ENCODE peak calls at places on chromosomes 11 and 22, in four cellular contexts. One of them, this sample, is unnamed.

GRCh38 chr11:61598886-61599868 is 18.3 kb upstream of the SYT7 start:
- DNase-seq in HepG2: no peak
- DNase-seq in K562: no peak
- DNase-seq in H1: peak; percentile 69
- DNase-seq in this sample: no peak

GRCh38 chr11:120339394-120339890 is 3.2 kb downstream of the ARHGEF12 start:
- DNase-seq in HepG2: peak; percentile 40
- DNase-seq in K562: peak; percentile 64
- DNase-seq in H1: no peak
- DNase-seq in this sample: no peak

GRCh38 chr11:81112718-81113117 is 1620.9 kb downstream of the FAM181B start:
- DNase-seq in HepG2: no peak
- DNase-seq in K562: no peak
- DNase-seq in H1: no peak
- DNase-seq in this sample: no peak

GRCh38 chr11:7677801-7678201 is 4.5 kb upstream of the CYB5R2 start:
- DNase-seq in HepG2: no peak
- DNase-seq in K562: no peak
- DNase-seq in H1: no peak
- DNase-seq in this sample: no peak

GRCh38 chr11:8484251-8484650 is 109.8 kb downstream of the STK33 start:
- DNase-seq in HepG2: no peak
- DNase-seq in K562: no peak
- DNase-seq in H1: no peak
- DNase-seq in this sample: no peak

GRCh38 chr11:59259867-59260475 is 47.2 kb upstream of the MPEG1 start:
- DNase-seq in HepG2: no peak
- DNase-seq in K562: no peak
- DNase-seq in H1: no peak
- DNase-seq in this sample: no peak

GRCh38 chr11:17354070-17354924 is 2.7 kb downstream of the NCR3LG1 start:
- DNase-seq in HepG2: peak; percentile 76
- DNase-seq in K562: peak; percentile 62
- DNase-seq in H1: peak; percentile 80
- DNase-seq in this sample: peak; percentile 75

GRCh38 chr11:69666261-69666660 is 8.9 kb downstream of the LTO1 start:
- DNase-seq in HepG2: no peak
- DNase-seq in K562: no peak
- DNase-seq in H1: no peak
- DNase-seq in this sample: no peak

GRCh38 chr11:68213555-68214172 is 568 bp upstream of the KMT5B start:
- DNase-seq in HepG2: peak; percentile 76
- DNase-seq in K562: peak; percentile 85
- DNase-seq in H1: peak; percentile 93
- DNase-seq in this sample: peak; percentile 86

GRCh38 chr11:63813563-63814382 is 517 bp downstream of the SPINDOC start:
- DNase-seq in HepG2: no peak
- DNase-seq in K562: peak; percentile 77
- DNase-seq in H1: peak; percentile 66
- DNase-seq in this sample: no peak

GRCh38 chr11:109819410-109819809 is 273.8 kb upstream of the ZC3H12C start:
- DNase-seq in HepG2: no peak
- DNase-seq in K562: no peak
- DNase-seq in H1: no peak
- DNase-seq in this sample: no peak

GRCh38 chr22:48053973-48054372 is 1291.5 kb downstream of the TBC1D22A start:
- DNase-seq in HepG2: no peak
- DNase-seq in K562: no peak
- DNase-seq in H1: no peak
- DNase-seq in this sample: no peak

GRCh38 chr11:105081412-105082150 is 36.4 kb upstream of the CARD16 start:
- DNase-seq in HepG2: no peak
- DNase-seq in K562: no peak
- DNase-seq in H1: peak; percentile 44
- DNase-seq in this sample: no peak

GRCh38 chr11:1497600-1497999 is 11.0 kb upstream of the MOB2 start:
- DNase-seq in HepG2: no peak
- DNase-seq in K562: no peak
- DNase-seq in H1: no peak
- DNase-seq in this sample: no peak

GRCh38 chr22:26461188-26461810 is 22.3 kb downstream of the HPS4 start:
- DNase-seq in HepG2: peak; percentile 24
- DNase-seq in K562: peak; percentile 51
- DNase-seq in H1: peak; percentile 90
- DNase-seq in this sample: peak; percentile 18

GRCh38 chr22:40044870-40045834 is 50.4 kb downstream of the FAM83F start:
- DNase-seq in HepG2: peak; percentile 20
- DNase-seq in K562: peak; percentile 79
- DNase-seq in H1: peak; percentile 74
- DNase-seq in this sample: no peak

GRCh38 chr11:43868852-43869567 is 11.6 kb upstream of the ALKBH3 start:
- DNase-seq in HepG2: peak; percentile 41
- DNase-seq in K562: peak; percentile 36
- DNase-seq in H1: no peak
- DNase-seq in this sample: no peak

GRCh38 chr11:290621-291231 is 1.8 kb downstream of the PGGHG start:
- DNase-seq in HepG2: no peak
- DNase-seq in K562: no peak
- DNase-seq in H1: no peak
- DNase-seq in this sample: no peak

GRCh38 chr11:76724162-76724768 is 53.7 kb upstream of the LRRC32 start:
- DNase-seq in HepG2: no peak
- DNase-seq in K562: peak; percentile 60
- DNase-seq in H1: peak; percentile 78
- DNase-seq in this sample: no peak

GRCh38 chr22:43262990-43263644 is 76.2 kb upstream of the TTLL12 start:
- DNase-seq in HepG2: peak; percentile 85
- DNase-seq in K562: peak; percentile 45
- DNase-seq in H1: no peak
- DNase-seq in this sample: no peak

GRCh38 chr11:68976095-68976494 is 4.7 kb downstream of the MRGPRD start:
- DNase-seq in HepG2: no peak
- DNase-seq in K562: no peak
- DNase-seq in H1: no peak
- DNase-seq in this sample: no peak

GRCh38 chr22:46336119-46337078 is 885 bp downstream of the TRMU start:
- DNase-seq in HepG2: peak; percentile 20
- DNase-seq in K562: peak; percentile 55
- DNase-seq in H1: no peak
- DNase-seq in this sample: no peak

GRCh38 chr22:50311606-50312351 is 4.3 kb upstream of the PLXNB2 start:
- DNase-seq in HepG2: no peak
- DNase-seq in K562: no peak
- DNase-seq in H1: no peak
- DNase-seq in this sample: no peak

GRCh38 chr11:47111318-47111804 is 65.3 kb downstream of the ARFGAP2 start:
- DNase-seq in HepG2: no peak
- DNase-seq in K562: no peak
- DNase-seq in H1: no peak
- DNase-seq in this sample: no peak

GRCh38 chr11:36774603-36775002 is 176.6 kb upstream of the RAG2 start:
- DNase-seq in HepG2: no peak
- DNase-seq in K562: no peak
- DNase-seq in H1: no peak
- DNase-seq in this sample: no peak

GRCh38 chr11:10302744-10303557 is 1.9 kb upstream of the ADM start:
- DNase-seq in HepG2: peak; percentile 70
- DNase-seq in K562: peak; percentile 29
- DNase-seq in H1: peak; percentile 74
- DNase-seq in this sample: no peak

GRCh38 chr11:68880851-68881250 is 22.8 kb downstream of the MRPL21 start:
- DNase-seq in HepG2: no peak
- DNase-seq in K562: no peak
- DNase-seq in H1: no peak
- DNase-seq in this sample: no peak

GRCh38 chr11:60910711-60911366 is 3.1 kb upstream of the TMEM109 start:
- DNase-seq in HepG2: no peak
- DNase-seq in K562: no peak
- DNase-seq in H1: no peak
- DNase-seq in this sample: no peak

GRCh38 chr11:37762079-37762478 is 1164.0 kb upstream of the RAG2 start:
- DNase-seq in HepG2: no peak
- DNase-seq in K562: no peak
- DNase-seq in H1: no peak
- DNase-seq in this sample: no peak

GRCh38 chr11:70547386-70547785 is 149.1 kb downstream of the CTTN start:
- DNase-seq in HepG2: no peak
- DNase-seq in K562: no peak
- DNase-seq in H1: no peak
- DNase-seq in this sample: no peak

GRCh38 chr11:47415949-47416472 is 7.6 kb downstream of the SLC39A13 start:
- DNase-seq in HepG2: no peak
- DNase-seq in K562: no peak
- DNase-seq in H1: no peak
- DNase-seq in this sample: peak; percentile 49

GRCh38 chr22:41868556-41868955 is 35.7 kb downstream of the SREBF2 start:
- DNase-seq in HepG2: no peak
- DNase-seq in K562: no peak
- DNase-seq in H1: no peak
- DNase-seq in this sample: no peak

DNA sequence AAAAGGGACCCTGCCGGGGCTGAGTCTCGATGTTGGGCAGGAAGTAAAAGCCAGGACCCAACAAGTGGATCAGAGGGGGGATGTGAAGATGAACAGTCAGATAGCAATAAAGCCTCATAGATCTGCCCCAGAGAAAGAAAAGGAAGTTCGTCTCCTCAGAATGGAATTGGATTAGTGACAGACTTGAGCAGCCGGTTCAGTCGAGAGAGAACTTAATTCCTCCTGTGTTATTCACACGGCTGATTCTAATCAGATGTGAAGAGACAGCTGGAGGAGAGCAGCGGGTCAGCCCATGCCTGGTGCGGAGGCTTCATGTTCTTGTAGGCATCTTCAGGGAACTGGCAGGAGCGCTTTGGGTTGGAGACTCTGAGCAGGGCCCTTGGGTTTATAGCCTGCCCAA is 29.3 kb upstream of the CABP7 start:
- DNase-seq in HepG2: no peak
- DNase-seq in K562: no peak
- DNase-seq in H1: no peak
- DNase-seq in this sample: no peak
- TF ChIP-seq SIN3A in HepG2: no peak
- TF ChIP-seq SIN3A in K562: no peak
- TF ChIP-seq SIN3A in H1: no peak
- TF ChIP-seq SIN3A in this sample: no peak

DNA sequence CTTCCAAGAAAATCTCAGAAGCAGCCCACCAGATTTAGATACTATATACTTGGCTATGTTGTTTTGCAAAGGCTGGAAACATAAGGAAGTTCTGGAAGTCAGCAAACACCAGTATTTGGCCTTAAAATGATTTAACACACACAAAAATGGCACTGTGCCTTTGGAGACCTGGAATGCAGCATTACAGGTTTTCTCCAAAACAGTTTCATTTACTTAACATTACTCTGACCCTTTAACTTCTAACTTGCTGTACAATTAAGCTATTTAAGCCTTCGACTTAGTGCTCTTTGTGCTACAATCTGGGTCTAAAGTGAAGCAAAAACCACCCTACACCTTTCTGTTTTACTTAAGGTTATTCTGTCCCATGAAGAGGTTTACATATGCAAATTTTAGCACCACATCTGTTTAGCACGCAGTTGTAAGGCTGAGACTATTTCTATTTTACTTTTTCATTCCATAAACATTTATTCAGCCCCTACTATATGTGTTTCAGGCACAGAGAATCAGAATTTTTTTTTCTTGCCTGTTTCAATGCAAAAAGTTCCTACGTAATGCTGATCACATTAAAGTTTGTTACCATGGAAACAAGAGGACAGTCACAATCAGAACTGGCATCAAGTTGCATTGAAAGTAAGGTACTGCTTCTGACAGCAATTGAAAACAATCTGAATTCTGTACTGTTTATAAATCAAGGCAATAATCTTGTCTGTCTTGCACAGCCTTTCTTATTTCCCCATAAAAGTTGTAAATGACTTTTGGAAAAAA is 70.3 kb downstream of the MAML2 start:
- DNase-seq in HepG2: no peak
- DNase-seq in K562: no peak
- DNase-seq in H1: no peak
- DNase-seq in this sample: no peak
- H3K79me2 ChIP-seq in HepG2: peaks cover 2% of the 10 kb centered on the region
- H3K79me2 ChIP-seq in K562: no peaks in the 10 kb centered on the region
- H3K79me2 ChIP-seq in H1: no peaks in the 10 kb centered on the region
- H3K79me2 ChIP-seq in this sample: no peaks in the 10 kb centered on the region

DNA sequence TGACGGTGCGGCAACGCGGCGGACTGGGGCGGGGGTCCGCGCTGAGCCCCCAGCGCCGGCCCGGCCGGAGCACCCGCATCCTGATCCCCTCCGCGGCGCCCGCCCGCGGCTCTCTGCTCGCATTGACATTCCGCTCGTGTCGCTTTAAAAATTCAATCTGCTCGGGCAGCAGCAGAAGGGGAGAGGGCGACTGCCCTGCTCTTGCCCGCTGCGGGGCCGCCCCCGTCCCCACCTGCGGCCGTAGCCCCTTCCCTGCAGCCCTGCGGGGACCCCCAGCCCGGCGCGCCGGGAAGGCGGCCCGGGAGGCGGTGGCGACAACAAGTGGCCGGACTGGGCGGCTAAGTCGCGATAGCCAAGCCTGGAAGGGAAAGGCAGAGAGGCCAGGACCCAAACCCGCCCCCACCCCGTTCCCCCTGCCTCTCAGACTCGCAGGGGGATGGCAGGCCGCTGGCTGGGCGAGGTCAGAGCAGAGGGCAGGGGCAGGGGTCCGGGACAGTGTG is 1.1 kb downstream of the CABP7 start:
- DNase-seq in HepG2: no peak
- DNase-seq in K562: no peak
- DNase-seq in H1: no peak
- DNase-seq in this sample: no peak
- TF ChIP-seq EZH2 in HepG2: no peak
- TF ChIP-seq EZH2 in K562: no peak
- TF ChIP-seq EZH2 in H1: peak; percentile 83
- TF ChIP-seq EZH2 in this sample: no peak

GRCh38 chr11:2867722-2868548 is 17.6 kb downstream of the CDKN1C start:
- DNase-seq in HepG2: no peak
- DNase-seq in K562: peak; percentile 84
- DNase-seq in H1: no peak
- DNase-seq in this sample: no peak
- TF ChIP-seq SIN3A in HepG2: no peak
- TF ChIP-seq SIN3A in K562: no peak
- TF ChIP-seq SIN3A in H1: no peak
- TF ChIP-seq SIN3A in this sample: no peak

GRCh38 chr11:41921991-41922390 is 462.5 kb upstream of the LRRC4C start:
- DNase-seq in HepG2: no peak
- DNase-seq in K562: no peak
- DNase-seq in H1: no peak
- DNase-seq in this sample: no peak

GRCh38 chr11:41920374-41920773 is 460.9 kb upstream of the LRRC4C start:
- DNase-seq in HepG2: no peak
- DNase-seq in K562: no peak
- DNase-seq in H1: no peak
- DNase-seq in this sample: no peak

DNA sequence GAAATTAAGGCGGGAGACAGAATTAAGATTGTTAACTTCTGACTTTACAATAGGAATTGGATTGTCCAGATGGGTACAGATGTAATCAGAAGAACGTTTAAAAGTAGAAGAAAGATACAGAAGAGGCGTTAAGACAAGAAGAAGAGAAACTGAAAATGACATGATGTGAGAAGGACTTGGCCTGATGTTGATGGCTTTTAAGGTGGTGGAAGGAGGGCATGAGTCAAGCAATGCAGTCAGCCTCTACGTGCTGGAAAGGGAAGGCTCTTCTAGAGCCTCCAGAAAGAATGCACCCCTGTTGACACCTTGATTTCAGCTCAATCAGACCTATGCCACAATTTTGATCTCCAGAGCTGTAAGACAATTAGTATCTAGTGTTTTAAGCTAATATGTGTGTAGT is 466.9 kb upstream of the LRRC4C start:
- DNase-seq in HepG2: no peak
- DNase-seq in K562: no peak
- DNase-seq in H1: no peak
- DNase-seq in this sample: no peak
- H3K79me2 ChIP-seq in HepG2: no peaks in the 10 kb centered on the region
- H3K79me2 ChIP-seq in K562: no peaks in the 10 kb centered on the region
- H3K79me2 ChIP-seq in H1: no peaks in the 10 kb centered on the region
- H3K79me2 ChIP-seq in this sample: no peaks in the 10 kb centered on the region